ENCODE peak calls at places on chromosomes 7 and 10, in nine cellular contexts. B is GM20000; Y is uterus; Q is stimulated activated CD4-positive, alpha-beta T cell treated with anti-CD3 and anti-CD28 coated beads, Interleukin-12 subunit alpha, Interleukin-12 subunit beta, amount 100 ng/mL, for 4 hours; M is NCI-H524 treated with DMSO at 0.1 percent for 48 hours; P is CD4-positive, alpha-beta memory T cell; F is HCT116; S is B cell; X is endothelial cell. D is an unnamed sample.

GRCh38 chr7:142391191-142391992 is 133.5 kb upstream of the PRSS58 start:
- DNase-seq in Y (no peak), Q (peak), B (no peak), X (peak), M (no peak), P (peak), F (peak), S (no peak), D (no peak)

GRCh38 chr10:12603766-12604470 is 254.6 kb downstream of the CAMK1D start:
- DNase-seq in P (no peak), Q (no peak), X (no peak), Y (no peak), M (no peak), S (no peak), B (no peak), F (no peak), D (no peak)

GRCh38 chr7:136014659-136015058 is 37.5 kb upstream of the MTPN start:
- DNase-seq in S (no peak), X (no peak), Q (no peak), F (no peak), M (no peak), P (no peak), Y (no peak), B (no peak), D (no peak)

GRCh38 chr10:112963835-112964234 is 13.8 kb downstream of the TCF7L2 start:
- DNase-seq in F (no peak), X (no peak), M (no peak), S (no peak), P (no peak), Y (no peak), Q (no peak), B (no peak), D (no peak)

GRCh38 chr7:108846471-108846870 is 276.8 kb downstream of the DNAJB9 start:
- DNase-seq in S (no peak), F (no peak), X (no peak), Y (no peak), P (no peak), M (no peak), Q (no peak), B (no peak), D (no peak)

GRCh38 chr7:123367508-123368122 is 166.8 kb downstream of the IQUB start:
- DNase-seq in Q (no peak), P (no peak), X (peak), F (peak), B (peak), S (no peak), M (peak), Y (no peak), D (peak)

GRCh38 chr10:95430231-95430951 is 130.8 kb downstream of the SORBS1 start:
- DNase-seq in M (no peak), B (peak), X (peak), Y (peak), Q (peak), S (peak), P (peak), F (peak), D (peak)

GRCh38 chr7:47266799-47267198 is 315.1 kb downstream of the TNS3 start:
- DNase-seq in S (no peak), Q (no peak), P (no peak), X (no peak), M (no peak), F (no peak), Y (no peak), B (no peak), D (no peak)

GRCh38 chr10:70557086-70557845 is 45.3 kb downstream of the PRF1 start:
- DNase-seq in S (no peak), B (no peak), Q (no peak), M (no peak), P (no peak), X (no peak), Y (no peak), F (no peak), D (no peak)

GRCh38 chr10:107383357-107383756 is 218.9 kb upstream of the SORCS1 start:
- DNase-seq in P (no peak), Q (no peak), X (no peak), Y (no peak), F (no peak), S (no peak), M (no peak), B (no peak), D (no peak)

GRCh38 chr7:117470777-117471176 is 9.0 kb upstream of the CFTR start:
- DNase-seq in P (no peak), Y (no peak), Q (no peak), S (no peak), X (no peak), F (no peak), B (peak), M (no peak), D (no peak)

GRCh38 chr7:25025218-25025671 is 45.3 kb upstream of the OSBPL3 start:
- DNase-seq in Y (no peak), M (no peak), F (no peak), B (no peak), S (no peak), P (no peak), X (no peak), Q (no peak), D (no peak)

GRCh38 chr10:119284679-119285096 is 77.3 kb downstream of the GRK5 start:
- DNase-seq in Q (no peak), F (no peak), S (no peak), B (no peak), X (no peak), M (no peak), Y (peak), P (no peak), D (no peak)

GRCh38 chr10:79320785-79321493 is 26.3 kb upstream of the PPIF start:
- DNase-seq in F (no peak), Y (no peak), P (no peak), S (no peak), Q (no peak), X (no peak), B (no peak), M (no peak), D (no peak)

GRCh38 chr7:95910341-95910740 is 138.0 kb downstream of the DYNC1I1 start:
- DNase-seq in Y (no peak), X (no peak), B (no peak), M (peak), F (no peak), S (no peak), Q (no peak), P (no peak), D (no peak)

GRCh38 chr10:98047009-98047741 is 16.8 kb upstream of the CRTAC1 start:
- DNase-seq in Q (no peak), B (no peak), P (no peak), M (no peak), S (no peak), F (no peak), X (no peak), Y (no peak), D (no peak)

GRCh38 chr10:77532068-77532467 is 105.5 kb downstream of the KCNMA1 start:
- DNase-seq in S (no peak), B (no peak), Y (no peak), M (no peak), X (no peak), Q (no peak), P (no peak), F (no peak), D (no peak)

D was measured in OCI-LY7.